ENCODE peak calls at places on chromosomes 12 and 14, in four cellular contexts. D, A, O and X are unnamed samples.

GRCh38 chr12:78192979-78193378 is 362.3 kb downstream of the NAV3 start:
- DNase-seq in D (no peak), A (no peak), O (peak), X (no peak)

GRCh38 chr14:103318750-103319419 is 15.2 kb upstream of the EIF5 start:
- DNase-seq in D (no peak), A (no peak), O (no peak), X (no peak)

GRCh38 chr12:127416796-127417195 is 850.2 kb upstream of the TMEM132C start:
- DNase-seq in D (no peak), A (no peak), O (peak), X (no peak)

GRCh38 chr12:66065623-66066022 is 64.9 kb downstream of the LLPH start:
- DNase-seq in D (no peak), A (no peak), O (no peak), X (no peak)

GRCh38 chr12:128121424-128121823 is 145.5 kb upstream of the TMEM132C start:
- DNase-seq in D (no peak), A (no peak), O (no peak), X (no peak)

GRCh38 chr12:75977952-75978671 is 53.5 kb downstream of the PHLDA1 start:
- DNase-seq in D (peak), A (peak), O (peak), X (no peak)

GRCh38 chr14:53285806-53286205 is 132.7 kb upstream of the DDHD1 start:
- DNase-seq in D (no peak), A (no peak), O (no peak), X (no peak)

GRCh38 chr14:105025429-105025828 is 4.5 kb upstream of the CDCA4 start:
- DNase-seq in D (no peak), A (no peak), O (no peak), X (no peak)

GRCh38 chr12:10771132-10771733 is 31.2 kb downstream of the TAS2R7 start:
- DNase-seq in D (no peak), A (no peak), O (peak), X (no peak)

GRCh38 chr14:59931237-59931636 is 11.3 kb downstream of the LRRC9 start:
- DNase-seq in D (no peak), A (no peak), O (no peak), X (no peak)

GRCh38 chr14:97456958-97457357 is 659.8 kb downstream of the VRK1 start:
- DNase-seq in D (no peak), A (no peak), O (no peak), X (no peak)

GRCh38 chr12:91189526-91189925 is 6.9 kb upstream of the DCN start:
- DNase-seq in D (no peak), A (no peak), O (peak), X (no peak)

GRCh38 chr12:5565933-5566632 is 134.2 kb downstream of the NTF3 start:
- DNase-seq in D (no peak), A (no peak), O (no peak), X (no peak)

GRCh38 chr14:101186544-101186943 is 283.0 kb upstream of the RTL1 start:
- DNase-seq in D (no peak), A (no peak), O (no peak), X (no peak)

GRCh38 chr12:109567967-109568366 is 5.3 kb downstream of the MMAB start:
- DNase-seq in D (no peak), A (no peak), O (no peak), X (no peak)

GRCh38 chr14:69333791-69334337 is 64.2 kb downstream of the ERH start:
- DNase-seq in D (no peak), A (no peak), O (no peak), X (no peak)

GRCh38 chr14:94445003-94445402 is 7.6 kb downstream of the SERPINA11 start:
- DNase-seq in D (no peak), A (no peak), O (no peak), X (no peak)

GRCh38 chr12:53298154-53298553 is 1.3 kb upstream of the MYG1 start:
- DNase-seq in D (no peak), A (no peak), O (peak), X (no peak)

GRCh38 chr12:80846930-80847329 is 90.8 kb downstream of the LIN7A start:
- DNase-seq in D (no peak), A (no peak), O (no peak), X (no peak)

GRCh38 chr14:55425091-55425490 is 13.5 kb upstream of the ATG14 start:
- DNase-seq in D (no peak), A (no peak), O (no peak), X (no peak)
- TF ChIP-seq CTCF in D (no peak), A (no peak), O (no peak), X (no peak)

GRCh38 chr12:67411562-67411961 is 142.4 kb downstream of the CAND1 start:
- DNase-seq in D (no peak), A (no peak), O (no peak), X (no peak)

GRCh38 chr12:67413577-67413976 is 144.4 kb downstream of the CAND1 start:
- DNase-seq in D (no peak), A (no peak), O (no peak), X (no peak)

GRCh38 chr12:67414011-67414715 is 145.0 kb downstream of the CAND1 start:
- DNase-seq in D (no peak), A (no peak), O (no peak), X (no peak)

GRCh38 chr12:67419810-67420209 is 150.7 kb downstream of the CAND1 start:
- DNase-seq in D (no peak), A (no peak), O (no peak), X (no peak)

GRCh38 chr12:67415473-67415872 is 146.3 kb downstream of the CAND1 start:
- DNase-seq in D (no peak), A (no peak), O (peak), X (no peak)
- TF ChIP-seq CTCF in D (peak), A (peak), O (peak), X (peak)

GRCh38 chr14:50999726-51000125 is 55.4 kb upstream of the PYGL start:
- DNase-seq in D (no peak), A (no peak), O (no peak), X (no peak)
- TF ChIP-seq CTCF in D (no peak), A (no peak), O (no peak), X (no peak)

GRCh38 chr14:55438066-55438683 is 2.2 kb downstream of the TBPL2 start:
- DNase-seq in D (no peak), A (peak), O (peak), X (no peak)
- TF ChIP-seq CTCF in D (peak), A (peak), O (peak), X (peak)